ENCODE peak calls at places on chromosomes 5 and 9, in eight cellular contexts. K is AG10803, P is HCT116, R is fibroblast of mammary gland, G is heart right ventricle, B is psoas muscle, Y is ovary, U is AG04449. M is an unnamed sample.

GRCh38 chr5:43588842-43589241 is 14.1 kb upstream of the NNT start:
- DNase-seq in U (no peak), B (no peak), R (no peak), G (no peak), P (no peak), K (no peak), Y (no peak), M (no peak)

GRCh38 chr5:157387683-157388093 is 72.3 kb upstream of the NIPAL4 start:
- DNase-seq in P (peak; percentile 38), G (peak; percentile 55), B (no peak), R (peak; percentile 96), K (peak; percentile 95), U (peak; percentile 94), Y (peak; percentile 60), M (peak; percentile 64)

GRCh38 chr5:157167219-157167621 is 1.2 kb upstream of the GARIN3 start:
- DNase-seq in G (no peak), U (peak; percentile 80), B (no peak), Y (no peak), R (peak; percentile 34), K (peak; percentile 75), P (no peak), M (no peak)

GRCh38 chr5:19630875-19631274 is 357.1 kb downstream of the CDH18 start:
- DNase-seq in R (no peak), Y (no peak), B (no peak), G (no peak), P (no peak), K (no peak), U (no peak), M (no peak)

GRCh38 chr9:125146247-125146646 is 2.9 kb upstream of the SCAI start:
- DNase-seq in G (no peak), Y (no peak), U (peak; percentile 69), K (peak; percentile 47), P (no peak), R (peak; percentile 70), B (no peak), M (no peak)

GRCh38 chr9:123445981-123446610 is 90.1 kb downstream of the CRB2 start:
- DNase-seq in G (no peak), B (no peak), R (peak; percentile 61), Y (no peak), P (peak; percentile 23), U (no peak), K (no peak), M (no peak)

GRCh38 chr9:6014668-6015270 is 655 bp downstream of the RANBP6 start:
- DNase-seq in R (peak; percentile 77), P (peak; percentile 7), Y (no peak), U (peak; percentile 40), G (no peak), K (peak; percentile 46), B (no peak), M (no peak)

GRCh38 chr9:4301302-4301701 is 1.4 kb upstream of the GLIS3 start:
- DNase-seq in Y (no peak), P (no peak), U (peak; percentile 88), R (peak; percentile 97), B (no peak), G (no peak), K (peak; percentile 97), M (no peak)

GRCh38 chr5:77993799-77994318 is 217.7 kb upstream of the TBCA start:
- DNase-seq in R (no peak), Y (no peak), U (no peak), B (no peak), P (no peak), G (no peak), K (no peak), M (no peak)

GRCh38 chr5:1060535-1060981 is 51.3 kb downstream of the SLC12A7 start:
- DNase-seq in U (no peak), Y (no peak), G (no peak), P (no peak), R (no peak), K (no peak), B (peak; percentile 41), M (no peak)

GRCh38 chr5:34045996-34046395 is 3.0 kb upstream of the C1QTNF3 start:
- DNase-seq in Y (no peak), K (peak; percentile 54), U (peak; percentile 65), B (no peak), R (peak; percentile 84), G (no peak), P (no peak), M (no peak)

GRCh38 chr5:132474881-132475511 is 15.6 kb downstream of the IRF1 start:
- DNase-seq in K (no peak), U (no peak), P (no peak), Y (no peak), G (no peak), B (no peak), R (no peak), M (no peak)

GRCh38 chr5:40521108-40521785 is 158.5 kb upstream of the PTGER4 start:
- DNase-seq in P (no peak), R (no peak), G (no peak), U (no peak), K (no peak), Y (no peak), B (no peak), M (no peak)

GRCh38 chr9:106947097-106947496 is 84.1 kb downstream of the ZNF462 start:
- DNase-seq in P (no peak), Y (no peak), B (no peak), R (peak; percentile 50), G (no peak), K (no peak), U (no peak), M (no peak)

GRCh38 chr9:99015448-99015847 is 71.7 kb downstream of the COL15A1 start:
- DNase-seq in G (no peak), K (no peak), P (no peak), Y (no peak), B (no peak), U (no peak), R (no peak), M (no peak)

GRCh38 chr5:116521173-116521872 is 53.3 kb downstream of the SEMA6A start:
- DNase-seq in G (peak; percentile 43), Y (no peak), P (no peak), U (no peak), K (no peak), R (peak; percentile 54), B (peak; percentile 52), M (no peak)

GRCh38 chr9:72292874-72293607 is 72.0 kb downstream of the ZFAND5 start:
- DNase-seq in B (no peak), U (peak; percentile 93), R (peak; percentile 90), P (no peak), Y (no peak), K (peak; percentile 73), G (no peak), M (no peak)

GRCh38 chr9:118962426-118962825 is 406.8 kb downstream of the BRINP1 start:
- DNase-seq in G (no peak), Y (no peak), B (no peak), U (no peak), P (no peak), R (peak; percentile 11), K (peak; percentile 40), M (no peak)

GRCh38 chr5:43514471-43514815 is 505 bp downstream of the C5orf34 start:
- DNase-seq in Y (no peak), B (no peak), R (peak; percentile 89), G (no peak), P (no peak), K (peak; percentile 75), U (peak; percentile 47), M (no peak)

DNA sequence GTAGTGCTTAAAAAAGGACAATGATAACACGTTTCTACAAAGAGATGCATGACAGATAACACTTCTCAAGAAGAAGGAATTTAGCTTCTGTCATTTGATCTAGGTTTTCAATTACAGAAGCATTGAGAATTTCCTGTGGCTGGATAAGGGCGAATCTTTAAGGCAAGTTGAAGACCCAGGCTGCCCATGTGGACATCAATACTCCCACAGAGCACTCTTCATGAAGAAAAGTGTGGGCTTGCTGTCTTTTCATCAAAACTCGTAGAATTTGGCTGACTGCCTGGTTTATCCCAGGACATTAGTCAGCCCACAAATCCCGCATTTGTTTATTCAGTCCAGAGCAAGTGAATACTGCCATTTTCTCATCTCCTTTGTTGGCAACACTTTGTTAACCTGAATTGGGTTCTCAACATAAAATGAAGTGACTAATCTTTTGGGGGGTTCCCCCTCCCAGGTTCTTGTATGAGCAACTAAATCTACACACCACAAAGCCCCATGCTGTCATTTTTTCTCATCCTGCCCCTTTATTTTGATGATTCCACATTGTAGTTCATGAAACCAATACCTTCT is 43.4 kb upstream of the CDKN2B start:
- DNase-seq in G (no peak), P (peak; percentile 75), K (peak; percentile 82), R (peak; percentile 100), U (peak; percentile 76), Y (no peak), B (no peak), M (no peak)
- H3K4me3 ChIP-seq in G (no peak overlapping the region), P (no peak overlapping the region), K (no peak overlapping the region), R (no peak overlapping the region), U (no peak overlapping the region), Y (no peak overlapping the region), B (no peak overlapping the region), M (no peak overlapping the region)

DNA sequence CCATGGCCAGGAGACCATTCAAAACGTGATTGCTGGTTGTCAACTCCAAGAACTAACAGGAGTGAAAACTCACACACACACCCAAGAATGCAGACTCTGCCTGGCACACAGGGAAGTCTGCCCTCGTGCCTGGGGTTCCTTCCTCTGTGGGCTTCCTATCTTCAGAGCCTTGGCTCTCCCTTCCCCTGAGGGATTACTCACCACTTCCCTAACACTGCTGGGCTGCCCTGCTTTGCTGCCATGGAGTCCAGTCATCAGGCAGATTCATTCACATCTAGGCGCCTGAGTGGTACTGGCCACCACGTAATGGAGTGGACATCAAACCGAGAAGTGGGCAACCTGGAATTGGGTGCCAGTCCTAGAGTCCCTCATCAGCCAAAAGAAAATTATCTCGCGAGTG is 76.4 kb upstream of the PRSS3 start:
- DNase-seq in B (peak; percentile 48), G (no peak), Y (no peak), P (no peak), U (no peak), K (peak; percentile 3), R (peak; percentile 30), M (peak; percentile 74)
- H3K4me3 ChIP-seq in B (no peak overlapping the region), G (no peak overlapping the region), Y (no peak overlapping the region), P (no peak overlapping the region), U (no peak overlapping the region), K (no peak overlapping the region), R (no peak overlapping the region), M (no peak overlapping the region)

DNA sequence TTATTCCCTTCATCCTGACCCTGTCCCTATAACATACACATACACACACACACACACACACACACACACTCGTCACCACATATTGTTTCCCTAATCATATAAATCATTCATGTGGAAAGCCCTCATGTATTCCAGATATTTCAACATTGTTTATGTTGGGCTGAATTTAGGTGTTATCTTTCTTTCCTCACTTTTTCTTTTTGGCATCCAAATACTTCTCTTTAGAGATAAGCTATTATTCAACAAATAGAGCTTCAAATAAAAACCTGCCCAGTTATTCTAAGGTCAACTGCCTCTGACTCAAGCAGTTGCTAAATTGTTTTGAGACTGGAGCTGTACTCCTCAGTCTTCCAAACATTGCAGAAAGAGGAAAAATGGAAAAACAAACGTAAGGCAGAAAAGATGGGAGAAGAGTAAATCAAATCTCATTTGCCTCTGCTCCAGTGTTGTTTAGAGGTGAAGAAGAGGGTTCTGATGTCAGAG is 215.8 kb downstream of the GAS1 start:
- DNase-seq in K (peak; percentile 55), U (no peak), Y (no peak), P (no peak), G (no peak), B (no peak), R (peak; percentile 92), M (no peak)
- H3K4me3 ChIP-seq in K (no peak overlapping the region), U (no peak overlapping the region), Y (no peak overlapping the region), P (no peak overlapping the region), G (no peak overlapping the region), B (no peak overlapping the region), R (no peak overlapping the region), M (no peak overlapping the region)

DNA sequence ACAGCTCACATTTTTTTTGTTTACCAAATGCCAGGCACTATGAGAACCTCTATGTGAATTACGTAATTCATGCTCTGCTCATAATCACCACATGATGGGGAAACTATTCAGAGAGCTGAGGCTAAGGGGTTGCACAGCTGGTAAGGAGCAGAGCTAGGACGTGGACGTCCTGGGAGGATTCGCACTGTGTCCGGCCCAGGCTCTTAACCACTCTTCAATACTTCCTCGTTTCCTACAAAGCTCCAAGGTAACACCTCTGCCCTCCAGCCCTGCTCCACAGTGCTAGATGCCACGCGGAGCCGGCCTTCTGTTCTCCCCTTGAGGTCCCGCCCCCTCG is 8.7 kb downstream of the PHF19 start:
- DNase-seq in B (no peak), K (peak; percentile 87), U (peak; percentile 16), Y (no peak), P (no peak), R (peak; percentile 87), G (no peak), M (no peak)
- H3K4me3 ChIP-seq in B (peak overlapping the region; percentile 71), K (peak overlapping the region; percentile 65), U (peak overlapping the region; percentile 52), Y (peak overlapping the region; percentile 36), P (peak overlapping the region; percentile 32), R (peak overlapping the region; percentile 35), G (peak overlapping the region; percentile 63), M (no peak overlapping the region)

M was measured in aorta.